ENCODE peak calls at places on chromosomes 2 and 18, in seven cellular contexts. V is lung; Z is keratinocyte; L is astrocyte of the spinal cord; G is fibroblast of villous mesenchyme; T is H9; B is CD8-positive, alpha-beta T cell. C is an unnamed sample.

GRCh38 chr2:227464356-227464755 is 7.6 kb upstream of the AGFG1 start:
- DNase-seq in V (no peak), Z (no peak), L (no peak), G (no peak), T (no peak), B (no peak), C (no peak)

GRCh38 chr2:20447437-20448245 is 767 bp downstream of the RHOB start:
- DNase-seq in V (peak; percentile 49), Z (no peak), L (peak; percentile 54), G (peak; percentile 50), T (peak; percentile 45), B (no peak), C (peak; percentile 66)

GRCh38 chr18:13984080-13984479 is 68.7 kb upstream of the MC2R start:
- DNase-seq in V (no peak), Z (no peak), L (no peak), G (no peak), T (no peak), B (no peak), C (no peak)

GRCh38 chr2:238847432-238847801 is 468 bp upstream of the TWIST2 start:
- DNase-seq in V (no peak), Z (no peak), L (no peak), G (no peak), T (no peak), B (no peak), C (no peak)

GRCh38 chr2:143615617-143616016 is 486.4 kb downstream of the ARHGAP15 start:
- DNase-seq in V (no peak), Z (no peak), L (no peak), G (no peak), T (no peak), B (no peak), C (no peak)

GRCh38 chr2:33380001-33380609 is 96.3 kb upstream of the RASGRP3 start:
- DNase-seq in V (no peak), Z (no peak), L (no peak), G (no peak), T (no peak), B (no peak), C (no peak)

GRCh38 chr2:53877556-53877955 is 17.8 kb upstream of the GPR75 start:
- DNase-seq in V (no peak), Z (no peak), L (no peak), G (no peak), T (no peak), B (no peak), C (no peak)

GRCh38 chr18:68314403-68314802 is 400.5 kb downstream of the TMX3 start:
- DNase-seq in V (no peak), Z (no peak), L (peak; percentile 20), G (peak; percentile 10), T (no peak), B (no peak), C (no peak)

GRCh38 chr2:46053502-46054094 is 243.6 kb upstream of the EPAS1 start:
- DNase-seq in V (no peak), Z (no peak), L (no peak), G (no peak), T (no peak), B (no peak), C (no peak)

GRCh38 chr2:35447210-35447609 is 908.4 kb upstream of the CRIM1 start:
- DNase-seq in V (no peak), Z (no peak), L (no peak), G (peak; percentile 1), T (no peak), B (no peak), C (no peak)

GRCh38 chr2:1936411-1936980 is 192.2 kb upstream of the PXDN start:
- DNase-seq in V (no peak), Z (no peak), L (peak; percentile 16), G (no peak), T (no peak), B (no peak), C (no peak)

GRCh38 chr2:130391872-130392670 is 36.2 kb downstream of the PTPN18 start:
- DNase-seq in V (no peak), Z (no peak), L (no peak), G (no peak), T (no peak), B (no peak), C (no peak)
- TF ChIP-seq CTCF in V (no peak), Z (no peak), L (no peak), G (no peak), T (no peak), B (no peak), C (no peak)

GRCh38 chr2:60500861-60501260 is 52.6 kb downstream of the BCL11A start:
- DNase-seq in V (no peak), Z (no peak), L (no peak), G (no peak), T (no peak), B (no peak), C (no peak)

GRCh38 chr2:60502123-60502522 is 51.3 kb downstream of the BCL11A start:
- DNase-seq in V (no peak), Z (no peak), L (no peak), G (no peak), T (no peak), B (no peak), C (no peak)

GRCh38 chr2:60505861-60506260 is 47.6 kb downstream of the BCL11A start:
- DNase-seq in V (no peak), Z (no peak), L (no peak), G (no peak), T (no peak), B (no peak), C (no peak)

GRCh38 chr2:60505240-60505639 is 48.2 kb downstream of the BCL11A start:
- DNase-seq in V (no peak), Z (no peak), L (no peak), G (no peak), T (no peak), B (no peak), C (no peak)

DNA sequence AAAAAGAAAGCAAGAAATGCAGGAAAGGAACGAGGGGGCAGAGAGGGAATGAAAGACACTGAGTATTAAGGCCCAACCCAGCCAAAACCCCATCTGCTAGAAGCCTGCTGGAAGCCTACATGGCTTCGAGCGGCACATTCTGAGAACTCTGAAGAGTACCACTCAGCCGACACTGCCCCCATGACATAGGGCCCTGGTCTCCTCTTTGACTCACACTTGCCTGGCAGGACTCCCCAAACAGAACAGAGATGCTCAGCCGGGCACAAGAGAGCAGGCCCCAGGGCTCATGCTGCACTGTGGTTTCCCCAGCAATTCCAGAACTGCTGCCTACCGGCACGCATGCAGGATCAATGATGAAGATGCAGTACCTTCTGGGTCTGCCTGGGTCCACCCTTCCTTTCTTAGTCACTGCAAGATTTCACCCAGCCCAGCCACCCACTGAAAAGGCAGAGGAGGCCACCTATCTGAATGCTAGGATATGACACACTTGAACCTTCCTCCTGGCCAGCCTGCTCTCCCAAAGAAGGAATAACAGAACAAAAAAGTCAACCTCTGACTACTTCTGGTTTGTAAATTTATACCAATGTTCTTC is 49.4 kb downstream of the BCL11A start:
- DNase-seq in V (no peak), Z (peak; percentile 54), L (no peak), G (no peak), T (no peak), B (no peak), C (no peak)
- TF ChIP-seq CTCF in V (no peak), Z (peak; percentile 70), L (no peak), G (no peak), T (peak; percentile 37), B (no peak), C (no peak)

DNA sequence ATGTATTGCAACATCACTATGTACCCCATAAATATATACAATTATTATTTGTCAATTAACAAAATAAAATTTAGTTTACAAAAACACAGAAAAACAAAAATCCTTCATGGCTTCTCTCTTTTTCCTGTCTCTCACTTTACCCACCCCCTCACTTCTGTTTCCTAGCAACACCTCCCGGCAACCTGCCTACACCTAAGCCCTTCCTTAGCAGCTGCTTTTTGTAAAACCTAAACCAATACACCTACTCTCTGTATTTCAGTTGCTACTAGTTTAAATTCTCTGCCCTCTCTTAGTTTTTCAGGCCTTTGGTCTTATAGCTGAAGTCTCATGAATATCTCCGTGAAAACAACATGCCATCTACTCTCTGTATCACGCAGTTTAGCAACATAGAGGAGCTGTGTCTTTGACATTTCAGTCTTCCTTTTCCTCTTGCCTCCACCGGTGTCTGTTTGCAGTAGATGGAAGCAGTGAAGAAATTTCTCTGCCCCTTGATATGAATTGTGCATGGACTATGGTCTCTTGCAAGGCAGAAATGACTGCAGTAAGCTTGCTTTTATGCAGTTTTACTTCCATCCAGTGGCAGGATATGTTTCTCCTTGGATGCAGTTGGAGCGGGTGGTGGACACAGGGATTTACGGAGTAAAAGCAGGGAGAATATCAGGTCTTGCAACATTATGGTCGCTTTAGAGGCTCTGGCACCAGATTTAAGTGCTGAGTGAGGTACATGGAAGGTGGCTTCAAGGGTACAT is 42.0 kb upstream of the ZDBF2 start:
- DNase-seq in V (no peak), Z (no peak), L (no peak), G (no peak), T (no peak), B (no peak), C (no peak)
- TF ChIP-seq CTCF in V (no peak), Z (no peak), L (no peak), G (no peak), T (no peak), B (no peak), C (no peak)

DNA sequence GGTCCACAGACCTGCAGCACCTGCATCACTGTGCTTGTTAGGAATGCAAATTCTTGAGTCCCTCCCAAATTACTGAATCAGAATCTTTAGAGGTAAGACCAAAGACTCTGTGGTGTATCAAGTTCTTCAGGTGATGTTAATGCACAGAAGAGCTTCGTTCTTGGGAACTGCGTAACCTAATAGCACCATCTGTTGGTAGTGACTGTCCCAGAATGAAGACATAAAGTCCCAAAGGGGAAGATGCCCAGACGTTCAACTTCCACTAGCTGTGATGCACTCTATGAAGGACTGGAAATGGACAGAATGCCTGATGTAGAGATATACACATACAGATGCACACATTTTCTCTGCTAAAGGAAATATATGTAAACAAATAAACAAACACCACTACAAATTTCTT is 576.0 kb downstream of the LRP1B start:
- DNase-seq in V (no peak), Z (no peak), L (peak; percentile 63), G (peak; percentile 24), T (peak; percentile 34), B (no peak), C (peak; percentile 10)
- TF ChIP-seq CTCF in V (no peak), Z (peak; percentile 55), L (peak; percentile 67), G (peak; percentile 54), T (peak; percentile 69), B (no peak), C (peak; percentile 53)

C was measured in GM20000.